ENCODE peak calls at places on chromosomes 7 and 10, in eight cellular contexts. C is astrocyte of the spinal cord; A is HFFc6; J is substantia nigra; P is effector CD4-positive, alpha-beta T cell; N is small intestine; F is OCI-LY7; G is iris pigment epithelial cell. I is an unnamed sample.

GRCh38 chr10:805635-806305 is 116.3 kb upstream of the DIP2C start:
- DNase-seq in C (no peak), A (no peak), J (no peak), P (no peak), N (no peak), F (no peak), G (no peak), I (no peak)

GRCh38 chr7:46230298-46231295 is 309.5 kb upstream of the IGFBP3 start:
- DNase-seq in C (peak; percentile 78), A (peak; percentile 31), J (no peak), P (no peak), N (no peak), F (no peak), G (peak; percentile 43), I (no peak)

GRCh38 chr10:108409316-108409715 is 1244.8 kb upstream of the SORCS1 start:
- DNase-seq in C (no peak), A (no peak), J (no peak), P (no peak), N (no peak), F (no peak), G (no peak), I (no peak)

GRCh38 chr7:67371429-67372305 is 375.0 kb downstream of the TYW1 start:
- DNase-seq in C (peak; percentile 66), A (peak; percentile 55), J (peak; percentile 59), P (peak; percentile 29), N (peak; percentile 70), F (peak; percentile 75), G (peak; percentile 59), I (peak; percentile 90)

GRCh38 chr7:2869981-2870380 is 25.9 kb upstream of the GNA12 start:
- DNase-seq in C (no peak), A (no peak), J (no peak), P (no peak), N (no peak), F (no peak), G (no peak), I (no peak)

GRCh38 chr7:154975984-154976383 is 26.9 kb downstream of the PAXIP1 start:
- DNase-seq in C (no peak), A (no peak), J (no peak), P (no peak), N (no peak), F (no peak), G (no peak), I (no peak)

GRCh38 chr10:72792288-72792687 is 100.3 kb downstream of the MCU start:
- DNase-seq in C (no peak), A (no peak), J (no peak), P (no peak), N (no peak), F (no peak), G (no peak), I (no peak)

GRCh38 chr10:61779950-61780659 is 117.4 kb downstream of the CABCOCO1 start:
- DNase-seq in C (peak; percentile 90), A (peak; percentile 87), J (no peak), P (no peak), N (peak; percentile 30), F (no peak), G (peak; percentile 94), I (peak; percentile 89)

GRCh38 chr10:99569253-99569939 is 36.7 kb downstream of the NKX2-3 start:
- DNase-seq in C (no peak), A (no peak), J (no peak), P (no peak), N (no peak), F (no peak), G (no peak), I (no peak)

GRCh38 chr10:23325132-23325531 is 19.5 kb downstream of the C10orf67 start:
- DNase-seq in C (no peak), A (no peak), J (no peak), P (no peak), N (no peak), F (no peak), G (peak; percentile 35), I (no peak)

GRCh38 chr7:7201583-7202374 is 19.4 kb downstream of the C1GALT1 start:
- DNase-seq in C (no peak), A (no peak), J (no peak), P (peak; percentile 29), N (peak; percentile 37), F (peak; percentile 74), G (no peak), I (no peak)

GRCh38 chr10:99365311-99365710 is 36.2 kb downstream of the CNNM1 start:
- DNase-seq in C (no peak), A (no peak), J (no peak), P (no peak), N (no peak), F (no peak), G (no peak), I (no peak)

GRCh38 chr10:84204122-84204521 is 9.8 kb downstream of the CDHR1 start:
- DNase-seq in C (no peak), A (no peak), J (no peak), P (no peak), N (no peak), F (peak; percentile 23), G (peak; percentile 21), I (no peak)

GRCh38 chr10:16832351-16833080 is 15.3 kb upstream of the RSU1 start:
- DNase-seq in C (peak; percentile 96), A (peak; percentile 90), J (no peak), P (no peak), N (peak; percentile 49), F (no peak), G (peak; percentile 93), I (peak; percentile 65)

GRCh38 chr10:15245530-15245929 is 77.0 kb upstream of the NMT2 start:
- DNase-seq in C (no peak), A (no peak), J (no peak), P (no peak), N (no peak), F (peak; percentile 9), G (no peak), I (peak; percentile 30)